ENCODE peak calls at places on chromosome 19, in eight cellular contexts. W is K562, Y is HepG2, E is SK-N-MC, L is endothelial cell of umbilical vein, U is HCT116, S is H1, T is GM12878. Q is an unnamed sample.

GRCh38 chr19:28350037-28350436 is 862.9 kb downstream of the UQCRFS1 start:
- DNase-seq in Y (no peak), T (no peak), S (no peak), U (no peak), L (no peak), E (no peak), W (no peak), Q (no peak)

GRCh38 chr19:6599866-6600454 is 9.0 kb upstream of the CD70 start:
- DNase-seq in U (no peak), Y (no peak), L (no peak), T (no peak), W (no peak), E (no peak), S (no peak), Q (no peak)

GRCh38 chr19:10006335-10006708 is 4.0 kb downstream of the COL5A3 start:
- DNase-seq in Y (no peak), L (no peak), S (no peak), E (no peak), T (no peak), W (no peak), U (no peak), Q (no peak)

GRCh38 chr19:23531976-23532375 is 136.7 kb upstream of the ZNF91 start:
- DNase-seq in U (no peak), Y (no peak), T (no peak), L (no peak), W (no peak), E (no peak), S (no peak), Q (no peak)

GRCh38 chr19:15935167-15935702 is 906 bp upstream of the CYP4F11 start:
- DNase-seq in T (no peak), E (no peak), Y (peak), U (peak), L (no peak), S (no peak), W (no peak), Q (no peak)

GRCh38 chr19:19366691-19367396 is 38.6 kb upstream of the GATAD2A start:
- DNase-seq in S (peak), W (peak), Y (peak), L (peak), E (no peak), T (no peak), U (peak), Q (peak)

GRCh38 chr19:12991296-12991695 is 4.0 kb upstream of the NFIX start:
- DNase-seq in W (no peak), S (no peak), L (no peak), Y (no peak), T (no peak), E (no peak), U (no peak), Q (no peak)

GRCh38 chr19:51124729-51125128 is at the start of gene SIGLEC9:
- DNase-seq in E (no peak), T (no peak), S (no peak), W (no peak), U (no peak), Y (no peak), L (no peak), Q (no peak)

GRCh38 chr19:7480975-7481265 is 7.9 kb downstream of the PEX11G start:
- DNase-seq in L (no peak), E (no peak), U (no peak), W (no peak), T (no peak), S (no peak), Y (no peak), Q (no peak)

GRCh38 chr19:38320969-38321339 is 1.3 kb downstream of the KCNK6 start:
- DNase-seq in Y (no peak), W (no peak), L (no peak), U (no peak), E (no peak), S (no peak), T (no peak), Q (no peak)

GRCh38 chr19:49746206-49746958 is 16.7 kb downstream of the TSKS start:
- DNase-seq in S (peak), U (peak), Y (peak), W (peak), E (no peak), L (peak), T (no peak), Q (peak)

GRCh38 chr19:15286688-15287355 is 45.5 kb downstream of the BRD4 start:
- DNase-seq in T (no peak), S (no peak), U (no peak), Y (no peak), W (no peak), L (peak), E (no peak), Q (no peak)

GRCh38 chr19:27975419-27976005 is 1237.4 kb downstream of the UQCRFS1 start:
- DNase-seq in L (no peak), S (no peak), E (no peak), U (no peak), Y (no peak), W (no peak), T (no peak), Q (no peak)

GRCh38 chr19:15280048-15280725 is 47.9 kb upstream of the EPHX3 start:
- DNase-seq in S (no peak), W (no peak), L (no peak), E (no peak), Y (no peak), U (no peak), T (no peak), Q (no peak)

GRCh38 chr19:52542984-52543664 is 15.7 kb downstream of the ZNF808 start:
- DNase-seq in E (no peak), S (no peak), W (no peak), Y (no peak), L (peak), T (peak), U (no peak), Q (no peak)

GRCh38 chr19:41263042-41263849 is 926 bp upstream of the HNRNPUL1 start:
- DNase-seq in W (peak), L (no peak), S (peak), T (peak), Y (peak), U (no peak), E (no peak), Q (peak)

GRCh38 chr19:55228403-55229031 is at the start of gene TMEM86B:
- DNase-seq in U (no peak), T (no peak), W (no peak), Y (peak), S (no peak), L (no peak), E (no peak), Q (no peak)

GRCh38 chr19:5621945-5622464 is 571 bp downstream of the SAFB2 start:
- DNase-seq in T (no peak), L (peak), S (peak), W (peak), E (no peak), Y (no peak), U (no peak), Q (peak)

GRCh38 chr19:58010507-58010906 is 7.9 kb upstream of the ZNF606 start:
- DNase-seq in L (no peak), S (no peak), Y (no peak), U (no peak), T (no peak), W (no peak), E (no peak), Q (no peak)

GRCh38 chr19:45824041-45824471 is 8.9 kb upstream of the RSPH6A start:
- DNase-seq in S (no peak), E (no peak), Y (no peak), T (no peak), U (no peak), L (peak), W (no peak), Q (no peak)

GRCh38 chr19:42401365-42402303 is 11.5 kb upstream of the CNFN start:
- DNase-seq in L (peak), W (peak), S (peak), Y (peak), E (peak), U (no peak), T (no peak), Q (peak)

GRCh38 chr19:5961969-5962945 is 15.7 kb downstream of the RANBP3 start:
- DNase-seq in E (no peak), T (no peak), W (no peak), U (no peak), Y (peak), S (no peak), L (peak), Q (no peak)

GRCh38 chr19:43749898-43750297 is 4.9 kb downstream of the SMG9 start:
- DNase-seq in U (no peak), S (no peak), W (no peak), L (no peak), E (no peak), Y (no peak), T (no peak), Q (no peak)

GRCh38 chr19:51282335-51282734 is 29.1 kb upstream of the IGLON5 start:
- DNase-seq in E (no peak), U (no peak), S (no peak), L (no peak), Y (no peak), W (no peak), T (no peak), Q (no peak)

GRCh38 chr19:18425515-18426415 is 6.6 kb downstream of the SSBP4 start:
- DNase-seq in L (no peak), S (no peak), W (no peak), U (no peak), E (no peak), T (no peak), Y (no peak), Q (peak)

GRCh38 chr19:18304496-18305312 is 18.2 kb downstream of the LSM4 start:
- DNase-seq in S (no peak), L (peak), T (no peak), U (no peak), Y (peak), E (no peak), W (peak), Q (peak)

GRCh38 chr19:44111910-44112463 is 1.2 kb upstream of the ZNF225 start:
- DNase-seq in L (peak), E (no peak), U (no peak), W (no peak), T (no peak), S (peak), Y (no peak), Q (peak)

GRCh38 chr19:15280915-15281683 is 48.9 kb upstream of the EPHX3 start:
- DNase-seq in U (no peak), E (no peak), W (no peak), T (no peak), L (peak), S (no peak), Y (peak), Q (no peak)

GRCh38 chr19:28549680-28550277 is 663.2 kb downstream of the UQCRFS1 start:
- DNase-seq in U (no peak), Y (no peak), T (no peak), S (no peak), W (no peak), E (no peak), L (no peak), Q (no peak)

GRCh38 chr19:30717381-30717780 is 345.2 kb downstream of the ZNF536 start:
- DNase-seq in S (no peak), L (no peak), T (no peak), U (no peak), Y (no peak), E (no peak), W (no peak), Q (no peak)

GRCh38 chr19:681029-681626 is 4.9 kb downstream of the FSTL3 start:
- DNase-seq in T (no peak), L (no peak), S (no peak), Y (no peak), U (no peak), E (no peak), W (peak), Q (peak)
- H3K27ac ChIP-seq in T (no peak), L (peak), S (no peak), Y (peak), U (peak), E (peak), W (peak), Q (no peak)

DNA sequence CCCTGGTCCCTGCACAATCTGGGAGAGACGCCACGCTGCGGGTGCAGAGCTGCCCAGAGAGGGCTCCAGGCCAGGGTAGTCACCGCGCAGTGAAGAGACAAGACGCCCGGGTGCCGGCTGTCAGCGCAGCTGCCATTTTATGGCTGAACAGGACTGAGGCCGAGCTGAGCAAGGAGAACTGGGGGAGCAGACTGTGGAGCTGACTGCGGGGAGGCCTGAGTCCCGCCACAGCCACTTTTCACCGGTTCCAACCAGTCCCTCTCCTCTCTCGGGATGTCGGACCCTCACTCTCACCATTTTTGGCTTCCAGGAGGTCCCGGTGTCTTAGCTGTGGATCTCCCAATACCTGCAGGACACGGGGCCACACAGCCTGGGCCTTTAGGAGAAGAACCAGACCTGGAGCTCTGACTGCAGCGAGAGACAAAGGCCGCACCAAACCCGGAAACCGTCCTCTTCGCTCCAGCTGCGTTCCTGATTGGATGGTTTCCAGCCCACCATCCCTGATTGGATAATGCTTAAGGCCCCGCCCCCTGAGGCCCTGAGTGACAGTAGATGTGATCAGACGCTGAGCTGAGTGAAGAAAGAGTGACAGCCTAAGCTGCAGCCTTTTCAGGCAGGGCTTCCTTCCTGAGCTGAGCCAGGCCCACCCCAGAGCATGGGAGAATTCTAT is at the start of gene ZNF626:
- DNase-seq in W (peak), L (peak), T (no peak), E (no peak), U (no peak), S (peak), Y (peak), Q (peak)
- TF ChIP-seq POLR2AphosphoS5 in W (peak), L (peak), T (peak), E (no peak), U (no peak), S (peak), Y (peak), Q (peak)

GRCh38 chr19:1760020-1760419 is 6.7 kb downstream of the ONECUT3 start:
- DNase-seq in E (no peak), U (no peak), L (no peak), Y (no peak), S (peak), W (no peak), T (no peak), Q (no peak)

GRCh38 chr19:1756705-1757445 is 3.6 kb downstream of the ONECUT3 start:
- DNase-seq in W (no peak), U (no peak), E (no peak), S (no peak), Y (no peak), T (no peak), L (no peak), Q (no peak)

GRCh38 chr19:1757468-1758230 is 4.3 kb downstream of the ONECUT3 start:
- DNase-seq in L (no peak), E (no peak), W (peak), U (no peak), S (no peak), Y (no peak), T (no peak), Q (no peak)

GRCh38 chr19:1758231-1758577 is 4.9 kb downstream of the ONECUT3 start:
- DNase-seq in W (no peak), L (no peak), T (no peak), S (no peak), Y (no peak), E (no peak), U (no peak), Q (no peak)

DNA sequence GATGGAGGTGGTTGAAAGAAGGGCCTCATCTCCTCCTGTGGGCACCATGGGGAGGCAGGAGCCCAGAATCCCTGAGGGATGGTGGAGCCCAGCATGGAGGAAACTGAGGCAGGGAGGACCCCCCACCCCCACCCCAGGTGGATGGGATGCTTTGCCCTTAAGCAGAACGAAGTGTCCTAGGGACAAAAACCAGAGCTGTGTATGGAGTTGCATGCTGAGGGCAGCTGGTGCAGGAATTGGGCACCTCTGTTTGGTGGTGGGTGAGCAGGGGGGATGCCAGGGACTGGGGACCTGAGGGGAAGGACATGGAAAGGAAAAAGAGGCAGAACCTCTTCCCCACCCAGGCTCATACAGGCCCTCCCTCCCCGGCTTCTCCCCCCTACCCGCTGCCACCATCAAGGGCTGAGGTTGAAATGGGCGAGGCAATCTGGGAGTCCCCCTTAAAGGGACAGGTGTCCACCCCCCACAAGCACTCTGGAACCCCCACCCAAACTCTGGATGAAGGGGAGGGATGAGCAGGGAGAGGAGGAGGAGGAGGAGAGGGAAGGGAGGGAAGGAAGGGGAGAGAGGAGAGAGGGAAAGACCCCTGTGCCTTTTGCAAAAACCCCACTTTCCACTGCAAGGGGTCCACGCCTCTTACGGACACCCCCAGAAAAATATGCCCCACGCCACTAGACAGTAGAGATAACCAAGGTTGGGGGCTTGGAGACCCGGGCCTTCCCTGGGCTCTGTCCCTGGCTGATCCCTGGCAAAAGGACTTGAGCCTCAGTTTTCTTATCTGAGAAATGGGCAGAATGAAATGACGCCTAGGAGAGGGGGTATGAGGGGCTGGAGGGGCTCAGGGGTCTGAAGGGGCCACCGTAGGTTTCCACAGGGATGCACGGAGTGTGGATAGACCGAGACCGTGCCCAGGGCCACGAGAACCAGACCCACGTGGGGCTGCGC is 5.9 kb downstream of the ONECUT3 start:
- DNase-seq in S (peak), U (no peak), T (no peak), Y (no peak), W (no peak), L (no peak), E (no peak), Q (no peak)
- TF ChIP-seq EZH2 in S (peak), U (no peak), T (no peak), Y (no peak), W (no peak), L (no peak), E (peak), Q (peak)

GRCh38 chr19:35123573-35123972 is 8.0 kb downstream of the FXYD3 start:
- DNase-seq in Y (no peak), W (no peak), S (no peak), E (no peak), T (no peak), L (no peak), U (no peak), Q (no peak)

GRCh38 chr19:35126624-35126959 is 8.3 kb downstream of the LGI4 start:
- DNase-seq in Y (no peak), T (no peak), W (no peak), L (no peak), U (no peak), S (no peak), E (no peak), Q (peak)

GRCh38 chr19:35125746-35126623 is 8.9 kb downstream of the LGI4 start:
- DNase-seq in S (no peak), E (no peak), W (no peak), U (no peak), T (no peak), Y (no peak), L (no peak), Q (no peak)

GRCh38 chr19:35124098-35125060 is 8.8 kb downstream of the FXYD3 start:
- DNase-seq in L (peak), S (no peak), T (peak), Y (no peak), W (peak), E (no peak), U (peak), Q (peak)

DNA sequence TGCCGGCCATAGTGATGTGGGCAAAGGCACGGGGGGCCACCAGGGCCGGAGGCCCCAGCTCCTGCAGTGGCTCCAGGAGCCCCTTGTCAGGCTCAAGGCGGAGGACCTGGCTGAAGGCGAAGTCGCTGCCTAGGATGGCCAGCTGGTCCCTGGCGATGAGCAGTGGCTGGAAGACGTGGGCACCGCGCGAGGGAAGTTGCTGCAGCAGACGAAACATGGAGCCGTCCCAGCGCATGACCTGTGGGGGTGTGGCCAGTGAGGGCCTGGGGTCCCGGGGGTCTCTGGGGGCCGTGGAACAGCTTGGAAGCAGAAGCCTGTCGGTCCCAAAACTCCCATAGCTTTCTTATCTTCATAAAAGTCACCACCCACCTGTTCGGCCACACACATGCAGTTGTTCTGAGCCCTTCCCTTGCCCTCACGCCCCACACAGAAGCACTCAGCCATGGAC is 9.6 kb downstream of the LGI4 start:
- DNase-seq in Y (no peak), L (no peak), U (no peak), T (no peak), E (no peak), S (no peak), W (no peak), Q (no peak)
- H3K27ac ChIP-seq in Y (no peak), L (no peak), U (peak), T (no peak), E (no peak), S (no peak), W (no peak), Q (no peak)

DNA sequence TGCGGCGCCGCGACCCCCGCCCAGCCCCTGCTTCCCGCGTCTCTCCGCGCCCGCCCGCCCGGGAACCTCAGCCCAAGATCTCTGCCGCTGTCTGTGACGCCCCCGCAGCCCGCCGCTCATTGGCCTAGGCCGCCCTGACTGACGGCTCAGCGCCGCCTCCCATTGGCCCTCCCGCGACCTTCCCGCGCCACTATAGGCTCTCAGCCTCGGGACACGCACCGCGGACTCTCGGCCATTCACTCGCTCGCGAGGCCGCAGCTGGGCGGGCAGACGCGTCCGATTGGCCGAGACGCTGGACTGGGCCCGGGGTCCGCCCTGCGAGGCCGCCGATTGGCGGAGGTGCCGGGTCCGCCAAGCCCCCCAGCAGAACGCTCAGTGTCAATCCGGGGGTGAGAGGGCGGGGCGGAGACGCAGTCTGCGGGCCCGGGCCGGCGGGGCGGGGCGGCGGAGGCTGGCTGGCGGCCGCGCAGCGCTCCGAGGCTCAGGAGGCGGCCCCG is at the start of gene PRKACA:
- DNase-seq in W (peak), Y (peak), S (peak), T (peak), E (peak), U (peak), L (peak), Q (peak)
- TF ChIP-seq POLR2AphosphoS5 in W (no peak), Y (no peak), S (no peak), T (no peak), E (peak), U (no peak), L (no peak), Q (peak)

DNA sequence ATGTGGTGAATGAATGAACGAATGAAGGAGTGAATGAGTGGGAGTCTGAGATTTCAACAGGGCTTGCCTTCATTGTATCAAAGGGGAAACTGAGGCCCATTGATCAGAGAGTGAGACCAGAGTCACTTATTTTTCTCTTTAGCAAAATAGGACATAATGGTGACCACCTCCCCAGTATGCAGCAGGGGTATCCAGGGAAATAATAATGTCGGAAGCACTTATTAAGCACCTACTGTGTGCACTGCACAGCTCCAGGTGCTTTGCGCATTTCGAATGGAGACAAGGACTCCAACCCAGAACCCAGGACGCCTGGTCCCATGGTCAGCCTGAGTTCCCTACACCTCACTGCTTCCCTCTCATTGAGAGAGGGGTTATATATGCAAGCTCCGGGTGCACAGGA is 26.8 kb upstream of the SEMA6B start:
- DNase-seq in W (no peak), E (no peak), U (no peak), T (no peak), L (no peak), S (no peak), Y (no peak), Q (no peak)
- TF ChIP-seq EZH2 in W (no peak), E (no peak), U (no peak), T (no peak), L (no peak), S (no peak), Y (no peak), Q (no peak)